ENCODE peak calls at places on chromosomes 4 and X, in four cellular contexts. F is left lung, W is cardiac fibroblast, D is endodermal cell. S is an unnamed sample.

GRCh38 chrX:11533211-11533651 is 132.5 kb downstream of the ARHGAP6 start:
- DNase-seq in F (no peak), W (peak), D (no peak), S (peak)

GRCh38 chr4:76753814-76754213 is 144.1 kb downstream of the SOWAHB start:
- DNase-seq in F (no peak), W (peak), D (no peak), S (peak)

GRCh38 chr4:56134272-56134671 is 185.5 kb downstream of the CEP135 start:
- DNase-seq in F (no peak), W (peak), D (peak), S (peak)

GRCh38 chrX:24168807-24169206 is 19.3 kb downstream of the ZFX start:
- DNase-seq in F (no peak), W (no peak), D (no peak), S (no peak)

GRCh38 chrX:39741904-39742303 is 355.9 kb downstream of the BCOR start:
- DNase-seq in F (no peak), W (no peak), D (no peak), S (no peak)

GRCh38 chr4:176492648-176493302 is 173.0 kb downstream of the SPCS3 start:
- DNase-seq in F (no peak), W (peak), D (no peak), S (no peak)

GRCh38 chrX:48472851-48473717 is 2.9 kb upstream of the FTSJ1 start:
- DNase-seq in F (no peak), W (peak), D (peak), S (peak)

GRCh38 chr4:41012308-41012707 is 202.0 kb downstream of the APBB2 start:
- DNase-seq in F (no peak), W (peak), D (no peak), S (peak)

GRCh38 chr4:55033296-55033695 is 92.1 kb downstream of the KDR start:
- DNase-seq in F (peak), W (no peak), D (no peak), S (no peak)

GRCh38 chr4:142091691-142092182 is 455.4 kb downstream of the IL15 start:
- DNase-seq in F (no peak), W (peak), D (no peak), S (peak)

GRCh38 chrX:79259073-79259689 is 108.0 kb downstream of the ITM2A start:
- DNase-seq in F (no peak), W (peak), D (no peak), S (no peak)

GRCh38 chr4:173013232-173013932 is 155.2 kb upstream of the GALNT7 start:
- DNase-seq in F (no peak), W (peak), D (peak), S (peak)

GRCh38 chr4:22480928-22481327 is 34.9 kb downstream of the ADGRA3 start:
- DNase-seq in F (no peak), W (no peak), D (no peak), S (no peak)

GRCh38 chr4:127997534-127998388 is 32.6 kb downstream of the ABHD18 start:
- DNase-seq in F (no peak), W (peak), D (no peak), S (peak)

GRCh38 chrX:64265265-64265664 is 34.9 kb upstream of the ASB12 start:
- DNase-seq in F (no peak), W (no peak), D (no peak), S (no peak)

GRCh38 chrX:112819013-112819635 is 21.5 kb downstream of the AMOT start:
- DNase-seq in F (no peak), W (peak), D (no peak), S (peak)

GRCh38 chr4:61210186-61210939 is 10.2 kb downstream of the ADGRL3 start:
- DNase-seq in F (no peak), W (no peak), D (peak), S (no peak)

GRCh38 chr4:78337216-78337615 is 214.4 kb upstream of the ANXA3 start:
- DNase-seq in F (no peak), W (peak), D (no peak), S (peak)

GRCh38 chrX:129741880-129742758 is 3.3 kb downstream of the XPNPEP2 start:
- DNase-seq in F (no peak), W (no peak), D (peak), S (no peak)

GRCh38 chr4:11354531-11354930 is 74.2 kb downstream of the HS3ST1 start:
- DNase-seq in F (no peak), W (peak), D (no peak), S (no peak)

GRCh38 chr4:80333121-80333520 is 2.4 kb upstream of the CFAP299 start:
- DNase-seq in F (no peak), W (peak), D (no peak), S (peak)

GRCh38 chr4:152679414-152680281 is at the start of gene TMEM154:
- DNase-seq in F (peak), W (peak), D (peak), S (peak)

GRCh38 chrX:106898462-106898861 is 4.7 kb downstream of the RIPPLY1 start:
- DNase-seq in F (no peak), W (peak), D (no peak), S (peak)
- TF ChIP-seq CTCF in F (no peak), W (peak), D (peak), S (peak)

GRCh38 chr4:10035130-10035529 is 13.8 kb upstream of the SLC2A9 start:
- DNase-seq in F (peak), W (no peak), D (peak), S (no peak)

GRCh38 chr4:10036926-10037325 is 15.6 kb upstream of the SLC2A9 start:
- DNase-seq in F (no peak), W (no peak), D (no peak), S (no peak)

GRCh38 chr4:10040049-10040892 is 19.0 kb upstream of the SLC2A9 start:
- DNase-seq in F (no peak), W (no peak), D (peak), S (no peak)

GRCh38 chr4:10045481-10045880 is 24.2 kb upstream of the SLC2A9 start:
- DNase-seq in F (no peak), W (peak), D (no peak), S (peak)

GRCh38 chr4:10041036-10041435 is 19.7 kb upstream of the SLC2A9 start:
- DNase-seq in F (no peak), W (no peak), D (peak), S (no peak)
- H3K4me3 ChIP-seq in F (no peak), W (no peak), D (no peak), S (no peak)

GRCh38 chr4:185203380-185204237 is at the start of gene CFAP97:
- DNase-seq in F (peak), W (peak), D (peak), S (peak)
- TF ChIP-seq CTCF in F (no peak), W (no peak), D (no peak), S (no peak)

GRCh38 chr4:121114756-121115155 is 42.4 kb upstream of the NDNF start:
- DNase-seq in F (no peak), W (no peak), D (no peak), S (no peak)
- H3K4me3 ChIP-seq in F (no peak), W (no peak), D (no peak), S (no peak)

GRCh38 chrX:40871385-40872082 is 136.2 kb upstream of the MED14 start:
- DNase-seq in F (no peak), W (peak), D (no peak), S (peak)
- TF ChIP-seq CTCF in F (no peak), W (peak), D (no peak), S (peak)